ENCODE peak calls at places on chromosomes 5 and 9, in four cellular contexts. A is GM12878, U is K562, Y is HepG2. Q is an unnamed sample.
A peak's percentile ranks its signal among the peaks of the same experiment; 100 is the strongest.

GRCh38 chr5:139494256-139494655 is 11.7 kb upstream of the STING1 start:
- DNase-seq in Y (no peak), A (no peak), U (no peak), Q (no peak)

GRCh38 chr5:153565822-153566221 is 75.4 kb downstream of the GRIA1 start:
- DNase-seq in A (no peak), U (no peak), Y (no peak), Q (no peak)

GRCh38 chr9:135341612-135342169 is 137.9 kb upstream of the PPP1R26 start:
- DNase-seq in U (no peak), Y (no peak), A (no peak), Q (no peak)

GRCh38 chr9:135515541-135515951 is 5.7 kb upstream of the LCN1 start:
- DNase-seq in A (no peak), U (no peak), Y (no peak), Q (no peak)

GRCh38 chr5:89755024-89755423 is 654.5 kb downstream of the CETN3 start:
- DNase-seq in A (no peak), U (no peak), Y (no peak), Q (no peak)

GRCh38 chr5:142805339-142805738 is 35.2 kb downstream of the ARHGAP26 start:
- DNase-seq in U (no peak), A (no peak), Y (no peak), Q (no peak)

GRCh38 chr5:153831976-153832375 is 206.7 kb downstream of the FAM114A2 start:
- DNase-seq in Y (peak; percentile 5), U (peak; percentile 68), A (peak; percentile 11), Q (peak; percentile 41)

GRCh38 chr5:32604800-32605765 is 19.7 kb downstream of the SUB1 start:
- DNase-seq in A (no peak), Y (no peak), U (no peak), Q (no peak)

GRCh38 chr9:8564960-8565359 is 765.4 kb upstream of the DMAC1 start:
- DNase-seq in Y (no peak), A (no peak), U (no peak), Q (no peak)

GRCh38 chr9:7756088-7756487 is 43.5 kb downstream of the DMAC1 start:
- DNase-seq in U (no peak), A (peak; percentile 55), Y (no peak), Q (no peak)

GRCh38 chr5:177233802-177234201 is 69.7 kb downstream of the RAB24 start:
- DNase-seq in Y (no peak), A (no peak), U (no peak), Q (no peak)

GRCh38 chr5:126365446-126366198 is 57.6 kb upstream of the GRAMD2B start:
- DNase-seq in A (no peak), U (no peak), Y (peak; percentile 32), Q (no peak)

GRCh38 chr9:80792721-80793120 is 896.6 kb downstream of the TLE1 start:
- DNase-seq in Y (no peak), U (no peak), A (no peak), Q (no peak)

GRCh38 chr5:64690104-64690416 is 243 bp upstream of the SHISAL2B start:
- DNase-seq in Y (no peak), U (no peak), A (no peak), Q (no peak)

GRCh38 chr9:33785914-33786313 is 9.4 kb upstream of the PRSS3 start:
- DNase-seq in U (peak; percentile 8), A (no peak), Y (peak; percentile 60), Q (peak; percentile 33)

GRCh38 chr5:79932510-79933504 is 58.3 kb downstream of the MTX3 start:
- DNase-seq in Y (peak; percentile 4), U (no peak), A (no peak), Q (no peak)

GRCh38 chr5:172466062-172466461 is 11.7 kb upstream of the SH3PXD2B start:
- DNase-seq in Y (no peak), A (no peak), U (no peak), Q (no peak)

GRCh38 chr9:136685792-136686533 is 1.3 kb downstream of the AGPAT2 start:
- DNase-seq in Y (no peak), U (peak; percentile 45), A (no peak), Q (no peak)

GRCh38 chr9:129225815-129226214 is 47.8 kb upstream of the IER5L start:
- DNase-seq in U (no peak), Y (no peak), A (no peak), Q (no peak)

GRCh38 chr5:129652353-129653138 is 95.3 kb upstream of the MINAR2 start:
- DNase-seq in A (no peak), U (no peak), Y (no peak), Q (no peak)

GRCh38 chr5:126446498-126447224 is 23.5 kb downstream of the GRAMD2B start:
- DNase-seq in Y (no peak), A (no peak), U (no peak), Q (no peak)

GRCh38 chr9:2838984-2839367 is 4.9 kb downstream of the PUM3 start:
- DNase-seq in U (no peak), Y (no peak), A (no peak), Q (no peak)

GRCh38 chr5:92527311-92528078 is 1053.5 kb downstream of the NR2F1-AS1 start:
- DNase-seq in U (no peak), Y (no peak), A (no peak), Q (no peak)

GRCh38 chr5:76716456-76717157 is 681 bp downstream of the F2R start:
- DNase-seq in Y (no peak), U (peak; percentile 66), A (no peak), Q (peak; percentile 27)

GRCh38 chr9:107992269-107992668 is 502.7 kb upstream of the KLF4 start:
- DNase-seq in A (no peak), Y (no peak), U (no peak), Q (no peak)

GRCh38 chr9:99109522-99109921 is 4.6 kb downstream of the TGFBR1 start:
- DNase-seq in U (no peak), A (no peak), Y (no peak), Q (no peak)

GRCh38 chr5:148991606-148992005 is 71.3 kb downstream of the SH3TC2 start:
- DNase-seq in U (no peak), Y (no peak), A (no peak), Q (no peak)
- TF ChIP-seq BHLHE40 in U (no peak), Y (no peak), A (no peak), Q (no peak)

DNA sequence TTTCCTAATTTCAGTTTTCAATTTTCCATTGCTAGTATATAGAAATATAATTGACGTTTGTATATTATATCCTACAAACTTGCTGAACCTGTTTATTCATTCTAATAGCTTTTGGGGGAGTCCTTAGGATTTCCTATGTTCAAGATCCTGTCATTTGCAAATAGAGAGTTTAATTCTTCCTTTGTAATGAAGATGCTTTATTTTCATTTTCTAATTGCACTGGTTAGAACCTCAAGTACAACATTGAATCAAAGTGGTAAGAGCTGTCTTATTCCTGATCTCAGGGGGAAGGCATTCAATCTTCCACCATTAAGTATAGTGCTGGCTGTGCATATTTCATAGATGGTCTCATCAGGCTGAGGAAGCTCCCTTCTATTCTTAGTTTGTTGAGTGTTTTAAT is 15.6 kb upstream of the SLC24A2 start:
- DNase-seq in U (no peak), Y (no peak), A (no peak), Q (no peak)
- TF ChIP-seq FOXK2 in U (no peak), Y (no peak), A (no peak), Q (no peak)

DNA sequence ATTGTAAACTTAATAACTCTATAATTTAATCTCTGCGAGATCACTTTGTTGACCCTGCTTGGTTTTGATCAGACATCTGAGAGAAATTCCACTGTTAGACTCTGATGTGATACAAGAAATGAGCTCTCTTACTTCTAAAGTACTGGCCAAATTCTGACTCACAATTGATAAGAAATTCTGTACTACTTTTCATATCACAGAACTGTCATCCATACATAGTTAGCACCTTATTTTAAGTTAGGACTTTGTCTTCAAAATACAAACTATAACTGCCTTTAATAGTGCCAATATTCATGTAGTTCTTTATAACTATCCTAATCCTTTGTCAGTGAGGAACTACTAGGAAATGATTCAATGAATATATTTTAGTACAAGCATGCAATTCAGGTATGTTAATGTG is 23.4 kb downstream of the MARCHF11 start:
- DNase-seq in A (no peak), Y (no peak), U (no peak), Q (no peak)
- TF ChIP-seq BHLHE40 in A (no peak), Y (no peak), U (no peak), Q (no peak)

GRCh38 chr9:35673132-35673997 is at the start of gene CA9:
- DNase-seq in A (no peak), Y (peak; percentile 25), U (no peak), Q (no peak)
- TF ChIP-seq FOXK2 in A (no peak), Y (no peak), U (no peak), Q (no peak)

GRCh38 chr5:522899-523657 is 1.2 kb downstream of the SLC9A3 start:
- DNase-seq in A (no peak), Y (no peak), U (no peak), Q (peak; percentile 26)
- TF ChIP-seq BHLHE40 in A (no peak), Y (no peak), U (no peak), Q (no peak)

DNA sequence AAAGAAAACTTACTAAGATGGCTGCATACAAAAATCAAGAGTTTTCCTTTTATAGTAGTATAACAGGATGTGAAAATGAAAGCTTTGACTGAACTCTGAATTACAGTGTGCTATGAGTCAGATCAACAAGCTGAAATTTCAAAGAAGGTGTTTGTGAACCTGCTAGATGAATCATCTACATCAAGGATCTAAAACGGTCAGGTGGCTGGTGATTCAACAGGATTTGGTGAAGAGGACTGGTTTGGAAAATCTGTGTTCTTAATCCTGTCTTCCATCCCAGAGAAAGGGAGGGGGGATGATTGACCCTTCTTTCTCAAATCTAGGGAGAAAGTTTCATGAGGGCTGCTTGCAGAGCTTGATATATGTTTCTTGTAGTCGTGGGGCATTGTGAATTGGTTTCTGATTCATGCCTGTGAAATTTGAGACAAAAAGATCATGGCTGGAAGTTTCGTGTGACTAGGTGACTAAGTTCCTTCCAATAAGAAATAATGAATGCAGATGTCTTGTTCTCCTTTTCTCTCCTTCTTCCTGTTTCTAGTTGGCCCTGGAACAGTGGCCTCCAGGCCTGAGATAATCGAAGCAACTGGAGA is 67.0 kb downstream of the MRPS30 start:
- DNase-seq in U (no peak), Y (peak; percentile 51), A (peak; percentile 55), Q (no peak)
- TF ChIP-seq FOXK2 in U (no peak), Y (no peak), A (no peak), Q (no peak)

GRCh38 chr5:67771221-67771620 is 444.3 kb upstream of the PIK3R1 start:
- DNase-seq in A (no peak), U (no peak), Y (no peak), Q (no peak)
- TF ChIP-seq BHLHE40 in A (no peak), U (no peak), Y (no peak), Q (no peak)

Q was measured in HEK293T.